ENCODE peak calls at places on chromosomes 4 and X, in four cellular contexts. One of them, this sample, is unnamed.
A peak's percentile ranks its signal among the peaks of the same experiment; 100 is the strongest.

GRCh38 chrX:13164611-13165010 is 120.2 kb upstream of the FAM9C start:
- DNase-seq in H9: peak; percentile 31
- DNase-seq in mesendoderm: peak; percentile 67
- DNase-seq in IMR-90: no peak
- DNase-seq in this sample: no peak

GRCh38 chrX:135632353-135632752 is 81.1 kb upstream of the CT45A1 start:
- DNase-seq in H9: no peak
- DNase-seq in mesendoderm: no peak
- DNase-seq in IMR-90: no peak
- DNase-seq in this sample: no peak

GRCh38 chrX:123493857-123494256 is 239.0 kb downstream of the THOC2 start:
- DNase-seq in H9: no peak
- DNase-seq in mesendoderm: no peak
- DNase-seq in IMR-90: no peak
- DNase-seq in this sample: no peak

GRCh38 chr4:3849140-3849539 is 83.0 kb downstream of the ADRA2C start:
- DNase-seq in H9: no peak
- DNase-seq in mesendoderm: no peak
- DNase-seq in IMR-90: no peak
- DNase-seq in this sample: no peak

GRCh38 chrX:9955506-9955905 is 11.7 kb upstream of the CLDN34 start:
- DNase-seq in H9: no peak
- DNase-seq in mesendoderm: no peak
- DNase-seq in IMR-90: peak; percentile 90
- DNase-seq in this sample: no peak

GRCh38 chr4:71568131-71568530 is 215.7 kb downstream of the GC start:
- DNase-seq in H9: no peak
- DNase-seq in mesendoderm: peak; percentile 30
- DNase-seq in IMR-90: no peak
- DNase-seq in this sample: no peak

GRCh38 chr4:168713193-168713592 is 216.3 kb downstream of the PALLD start:
- DNase-seq in H9: no peak
- DNase-seq in mesendoderm: no peak
- DNase-seq in IMR-90: no peak
- DNase-seq in this sample: no peak

GRCh38 chrX:100368167-100368566 is 41.9 kb downstream of the PCDH19 start:
- DNase-seq in H9: peak; percentile 44
- DNase-seq in mesendoderm: peak; percentile 47
- DNase-seq in IMR-90: peak; percentile 0
- DNase-seq in this sample: no peak

GRCh38 chrX:45322382-45322781 is 121.7 kb upstream of the DIPK2B start:
- DNase-seq in H9: peak; percentile 34
- DNase-seq in mesendoderm: peak; percentile 74
- DNase-seq in IMR-90: peak; percentile 83
- DNase-seq in this sample: no peak

GRCh38 chrX:41621236-41621651 is 67.5 kb upstream of the GPR34 start:
- DNase-seq in H9: peak; percentile 32
- DNase-seq in mesendoderm: peak; percentile 97
- DNase-seq in IMR-90: peak; percentile 62
- DNase-seq in this sample: no peak

GRCh38 chr4:25439913-25440477 is 62.9 kb downstream of the ANAPC4 start:
- DNase-seq in H9: peak; percentile 67
- DNase-seq in mesendoderm: peak; percentile 82
- DNase-seq in IMR-90: peak; percentile 68
- DNase-seq in this sample: peak; percentile 63

GRCh38 chr4:150078996-150079581 is 844 bp downstream of the DCLK2 start:
- DNase-seq in H9: peak; percentile 61
- DNase-seq in mesendoderm: peak; percentile 65
- DNase-seq in IMR-90: peak; percentile 40
- DNase-seq in this sample: peak; percentile 31

GRCh38 chrX:1281511-1281910 is 12.9 kb downstream of the CSF2RA start:
- DNase-seq in H9: no peak
- DNase-seq in mesendoderm: no peak
- DNase-seq in IMR-90: peak; percentile 14
- DNase-seq in this sample: no peak

GRCh38 chrX:10414872-10415703 is 205.3 kb downstream of the MID1 start:
- DNase-seq in H9: no peak
- DNase-seq in mesendoderm: no peak
- DNase-seq in IMR-90: peak; percentile 43
- DNase-seq in this sample: no peak

GRCh38 chr4:141346144-141346543 is 125.4 kb downstream of the ZNF330 start:
- DNase-seq in H9: no peak
- DNase-seq in mesendoderm: peak; percentile 50
- DNase-seq in IMR-90: peak; percentile 74
- DNase-seq in this sample: no peak

GRCh38 chr4:108345862-108346530 is 177.3 kb upstream of the LEF1 start:
- DNase-seq in H9: no peak
- DNase-seq in mesendoderm: no peak
- DNase-seq in IMR-90: peak; percentile 4
- DNase-seq in this sample: no peak

GRCh38 chr4:37803348-37803973 is 23.0 kb upstream of the PGM2 start:
- DNase-seq in H9: no peak
- DNase-seq in mesendoderm: peak; percentile 53
- DNase-seq in IMR-90: peak; percentile 63
- DNase-seq in this sample: no peak

GRCh38 chrX:69083361-69083760 is 81.9 kb downstream of the PJA1 start:
- DNase-seq in H9: no peak
- DNase-seq in mesendoderm: no peak
- DNase-seq in IMR-90: no peak
- DNase-seq in this sample: no peak

GRCh38 chr4:26613242-26613641 is 29.4 kb downstream of the TBC1D19 start:
- DNase-seq in H9: no peak
- DNase-seq in mesendoderm: no peak
- DNase-seq in IMR-90: peak; percentile 37
- DNase-seq in this sample: no peak

GRCh38 chr4:163474027-163474426 is 473 bp upstream of the TKTL2 start:
- DNase-seq in H9: no peak
- DNase-seq in mesendoderm: no peak
- DNase-seq in IMR-90: no peak
- DNase-seq in this sample: no peak

GRCh38 chr4:183173580-183174526 is 74.8 kb downstream of the WWC2 start:
- DNase-seq in H9: peak; percentile 52
- DNase-seq in mesendoderm: peak; percentile 85
- DNase-seq in IMR-90: peak; percentile 29
- DNase-seq in this sample: peak; percentile 24

GRCh38 chr4:10730019-10730418 is 45.5 kb upstream of the CLNK start:
- DNase-seq in H9: no peak
- DNase-seq in mesendoderm: no peak
- DNase-seq in IMR-90: no peak
- DNase-seq in this sample: no peak

GRCh38 chr4:182391111-182391684 is 148.0 kb downstream of the TENM3 start:
- DNase-seq in H9: no peak
- DNase-seq in mesendoderm: no peak
- DNase-seq in IMR-90: no peak
- DNase-seq in this sample: no peak

GRCh38 chrX:39639871-39640270 is 457.9 kb downstream of the BCOR start:
- DNase-seq in H9: no peak
- DNase-seq in mesendoderm: no peak
- DNase-seq in IMR-90: no peak
- DNase-seq in this sample: no peak

GRCh38 chr4:122783301-122784215 is 43.1 kb upstream of the FGF2 start:
- DNase-seq in H9: peak; percentile 94
- DNase-seq in mesendoderm: peak; percentile 99
- DNase-seq in IMR-90: peak; percentile 87
- DNase-seq in this sample: peak; percentile 65

GRCh38 chr4:183636923-183637322 is 22.1 kb downstream of the RWDD4 start:
- DNase-seq in H9: no peak
- DNase-seq in mesendoderm: no peak
- DNase-seq in IMR-90: peak; percentile 53
- DNase-seq in this sample: no peak

GRCh38 chr4:142549726-142550463 is 296.2 kb downstream of the INPP4B start:
- DNase-seq in H9: no peak
- DNase-seq in mesendoderm: peak; percentile 26
- DNase-seq in IMR-90: peak; percentile 81
- DNase-seq in this sample: no peak

GRCh38 chrX:39969099-39969825 is 128.5 kb downstream of the BCOR start:
- DNase-seq in H9: peak; percentile 86
- DNase-seq in mesendoderm: peak; percentile 78
- DNase-seq in IMR-90: no peak
- DNase-seq in this sample: no peak

DNA sequence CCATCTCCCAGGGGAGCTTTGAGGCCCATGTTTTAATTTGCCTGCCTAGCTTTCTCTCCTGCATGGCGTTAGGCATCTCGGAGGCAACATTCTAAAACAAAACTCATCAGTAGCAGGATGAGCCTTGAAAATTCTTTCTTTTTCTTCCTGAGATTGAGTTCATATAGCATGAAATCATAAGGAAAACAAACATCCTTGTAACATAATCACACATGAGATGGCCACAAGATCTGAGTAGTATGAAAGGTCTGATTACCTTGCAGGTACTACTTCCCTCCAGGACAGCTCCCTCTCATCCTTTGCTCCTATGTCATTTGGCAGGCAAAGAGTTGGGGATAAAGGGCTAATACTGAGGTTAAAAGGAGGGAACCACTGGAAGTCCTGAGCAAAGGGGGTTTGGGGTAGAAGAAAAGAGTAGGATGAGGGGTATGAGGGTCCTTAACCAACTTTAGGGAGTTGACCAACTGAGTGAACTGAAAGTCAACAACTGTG is 37.5 kb upstream of the CXCL8 start:
- DNase-seq in H9: no peak
- DNase-seq in mesendoderm: no peak
- DNase-seq in IMR-90: peak; percentile 49
- DNase-seq in this sample: no peak
- H2BK5ac ChIP-seq in H9: no peak overlapping the region
- H2BK5ac ChIP-seq in mesendoderm: no peak overlapping the region
- H2BK5ac ChIP-seq in IMR-90: no peak overlapping the region
- H2BK5ac ChIP-seq in this sample: no peak overlapping the region

DNA sequence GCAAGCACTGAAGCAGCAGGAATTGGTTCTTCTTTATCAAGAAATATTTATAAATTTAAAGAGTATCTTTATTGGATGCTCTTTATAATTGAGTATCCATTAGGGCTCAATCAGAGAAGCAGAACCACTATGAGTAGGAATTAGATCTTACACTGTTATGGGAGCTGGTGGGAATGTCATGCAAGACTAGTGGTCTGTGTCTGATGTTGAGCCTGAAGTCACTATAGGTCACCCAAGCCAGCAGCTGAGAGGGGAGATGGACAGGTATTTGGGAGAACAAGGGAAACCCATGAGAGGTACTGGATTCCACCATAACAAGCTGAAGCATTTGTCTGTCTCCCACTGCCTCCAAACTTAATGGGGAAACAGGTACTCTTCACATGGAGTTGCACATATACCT is 283.7 kb upstream of the BOD1L1 start:
- DNase-seq in H9: no peak
- DNase-seq in mesendoderm: no peak
- DNase-seq in IMR-90: no peak
- DNase-seq in this sample: no peak
- H2AK5ac ChIP-seq in H9: no peak overlapping the region
- H2AK5ac ChIP-seq in mesendoderm: no peak overlapping the region
- H2AK5ac ChIP-seq in IMR-90: peak overlapping the region; percentile 43
- H2AK5ac ChIP-seq in this sample: no peak overlapping the region

GRCh38 chrX:53318766-53319353 is 37.5 kb upstream of the IQSEC2 start:
- DNase-seq in H9: no peak
- DNase-seq in mesendoderm: no peak
- DNase-seq in IMR-90: no peak
- DNase-seq in this sample: no peak

GRCh38 chrX:53320543-53321215 is 39.3 kb upstream of the IQSEC2 start:
- DNase-seq in H9: no peak
- DNase-seq in mesendoderm: no peak
- DNase-seq in IMR-90: no peak
- DNase-seq in this sample: no peak

GRCh38 chrX:53321216-53321942 is 40.0 kb upstream of the IQSEC2 start:
- DNase-seq in H9: no peak
- DNase-seq in mesendoderm: no peak
- DNase-seq in IMR-90: no peak
- DNase-seq in this sample: no peak

GRCh38 chrX:53321943-53322497 is 40.6 kb upstream of the IQSEC2 start:
- DNase-seq in H9: no peak
- DNase-seq in mesendoderm: no peak
- DNase-seq in IMR-90: no peak
- DNase-seq in this sample: no peak

DNA sequence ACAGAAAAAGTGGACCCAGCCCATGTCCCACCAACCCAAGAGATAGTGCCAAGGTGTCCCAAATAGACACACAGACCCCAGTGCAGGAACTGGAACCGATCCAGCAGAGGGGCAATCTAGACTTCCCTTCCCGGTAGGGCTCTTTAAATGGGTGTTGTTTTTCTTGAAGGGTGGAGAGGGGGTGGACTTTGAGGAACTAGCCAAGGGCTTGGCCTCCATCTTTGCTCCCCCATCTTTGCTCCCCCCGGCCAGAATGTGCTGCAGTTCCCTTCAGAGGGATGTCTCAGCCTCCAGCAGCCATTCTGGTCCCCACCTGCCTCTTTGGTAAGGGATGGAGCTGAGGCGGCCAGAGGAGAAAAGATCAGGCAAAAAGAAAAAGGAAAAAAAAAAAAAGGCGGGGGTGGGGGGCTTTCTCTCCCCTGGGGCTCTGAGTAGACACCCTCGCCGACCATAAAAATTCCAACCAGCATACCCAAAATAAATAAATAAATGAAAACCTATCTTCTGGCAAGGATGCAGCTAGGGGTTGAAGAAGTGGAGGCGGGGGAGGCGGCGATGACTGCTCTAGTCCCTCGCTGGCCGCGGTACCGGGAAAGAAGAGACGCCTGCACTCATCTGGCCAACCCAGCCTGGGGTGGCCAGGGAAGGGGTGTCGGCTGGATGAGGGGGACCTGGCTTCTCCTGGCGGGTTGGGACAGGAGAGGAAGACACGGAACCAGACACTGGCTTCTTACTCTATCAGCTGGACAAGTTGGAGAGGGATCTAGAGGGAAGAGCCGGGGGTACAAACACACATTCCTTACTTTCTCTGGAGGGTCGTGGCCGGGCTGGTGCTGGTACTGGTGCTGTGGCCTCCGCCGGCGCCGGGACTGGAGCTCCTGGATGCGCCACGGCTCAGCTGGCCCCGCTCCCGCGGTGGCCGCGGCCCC is 38.5 kb upstream of the IQSEC2 start:
- DNase-seq in H9: no peak
- DNase-seq in mesendoderm: no peak
- DNase-seq in IMR-90: no peak
- DNase-seq in this sample: no peak
- H3K27me3 ChIP-seq in H9: no peaks in the 10 kb centered on the region
- H3K27me3 ChIP-seq in mesendoderm: no peaks in the 10 kb centered on the region
- H3K27me3 ChIP-seq in IMR-90: peaks cover 57% of the 10 kb centered on the region
- H3K27me3 ChIP-seq in this sample: peaks cover 46% of the 10 kb centered on the region

DNA sequence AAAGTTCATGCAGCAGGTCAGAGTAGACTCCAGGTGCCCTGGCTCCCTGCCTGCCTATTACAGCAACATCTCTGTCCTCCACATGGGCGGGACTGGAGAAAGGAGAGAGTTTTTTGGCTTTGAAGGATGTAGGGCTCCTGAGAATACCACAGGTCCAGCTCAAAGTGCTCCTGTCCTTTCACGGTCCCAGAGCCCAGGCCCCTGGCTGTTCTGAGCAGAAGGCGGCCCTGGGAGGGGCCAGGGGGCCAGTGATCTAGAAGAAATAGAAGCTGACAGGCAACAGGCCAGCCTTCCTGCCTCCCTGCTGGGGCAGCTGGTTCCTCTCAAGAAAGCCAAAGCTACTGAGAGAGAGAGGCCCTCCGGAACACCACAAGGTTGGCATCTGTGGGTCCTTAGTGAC is 929 bp upstream of the IQSEC2 start:
- DNase-seq in H9: no peak
- DNase-seq in mesendoderm: no peak
- DNase-seq in IMR-90: no peak
- DNase-seq in this sample: no peak
- H2BK5ac ChIP-seq in H9: no peak overlapping the region
- H2BK5ac ChIP-seq in mesendoderm: no peak overlapping the region
- H2BK5ac ChIP-seq in IMR-90: no peak overlapping the region
- H2BK5ac ChIP-seq in this sample: no peak overlapping the region